ENCODE peak calls at places on chromosomes 13 and 19, in ten cellular contexts. X, Q, E, W, D, G, P, M, Y and O are unnamed samples.

GRCh38 chr19:36891768-36892357 is 24.2 kb downstream of the ZNF829 start:
- DNase-seq in X (no peak), Q (no peak), E (no peak), W (no peak), D (no peak), G (no peak), P (no peak), M (no peak), Y (no peak), O (no peak)

GRCh38 chr19:56619131-56619530 is 23.8 kb upstream of the SMIM17 start:
- DNase-seq in X (no peak), Q (no peak), E (no peak), W (no peak), D (no peak), G (no peak), P (no peak), M (no peak), Y (no peak), O (no peak)

GRCh38 chr19:10431254-10431942 is 11.1 kb downstream of the PDE4A start:
- DNase-seq in X (no peak), Q (no peak), E (no peak), W (no peak), D (no peak), G (no peak), P (no peak), M (no peak), Y (no peak), O (peak; percentile 70)

GRCh38 chr19:17090501-17091074 is 15.0 kb downstream of the MYO9B start:
- DNase-seq in X (peak; percentile 73), Q (peak; percentile 35), E (no peak), W (peak; percentile 61), D (no peak), G (peak; percentile 80), P (no peak), M (no peak), Y (peak; percentile 65), O (no peak)

GRCh38 chr19:16899566-16900075 is 10.8 kb downstream of the F2RL3 start:
- DNase-seq in X (no peak), Q (no peak), E (no peak), W (no peak), D (peak; percentile 64), G (peak; percentile 27), P (peak; percentile 62), M (no peak), Y (peak; percentile 59), O (peak; percentile 80)

GRCh38 chr19:1156305-1156801 is 17.7 kb downstream of the SBNO2 start:
- DNase-seq in X (no peak), Q (no peak), E (no peak), W (no peak), D (no peak), G (no peak), P (no peak), M (no peak), Y (no peak), O (no peak)

GRCh38 chr19:49442354-49442753 is 1.0 kb upstream of the SLC17A7 start:
- DNase-seq in X (peak; percentile 37), Q (no peak), E (no peak), W (no peak), D (peak; percentile 67), G (peak; percentile 36), P (peak; percentile 67), M (no peak), Y (no peak), O (no peak)

GRCh38 chr19:50387176-50387867 is 3.2 kb downstream of the POLD1 start:
- DNase-seq in X (no peak), Q (peak; percentile 49), E (no peak), W (no peak), D (no peak), G (peak; percentile 59), P (no peak), M (no peak), Y (peak; percentile 83), O (no peak)

GRCh38 chr13:68509734-68510621 is 1279.8 kb upstream of the PCDH9 start:
- DNase-seq in X (no peak), Q (no peak), E (no peak), W (no peak), D (no peak), G (no peak), P (no peak), M (no peak), Y (no peak), O (no peak)